ENCODE peak calls at places on chromosomes 4 and X, in five cellular contexts. One of them, this sample, is unnamed.

GRCh38 chrX:16778545-16778944 is 7.7 kb upstream of the TXLNG start:
- DNase-seq in OCI-LY7: no peak
- DNase-seq in heart left ventricle: no peak
- DNase-seq in ovary: no peak
- DNase-seq in Calu3: no peak
- DNase-seq in this sample: no peak

GRCh38 chrX:18931972-18932371 is 51.9 kb downstream of the PHKA2 start:
- DNase-seq in OCI-LY7: peak; percentile 24
- DNase-seq in heart left ventricle: no peak
- DNase-seq in ovary: no peak
- DNase-seq in Calu3: peak; percentile 10
- DNase-seq in this sample: no peak

GRCh38 chr4:53185853-53186590 is 179.8 kb downstream of the SCFD2 start:
- DNase-seq in OCI-LY7: no peak
- DNase-seq in heart left ventricle: no peak
- DNase-seq in ovary: no peak
- DNase-seq in Calu3: no peak
- DNase-seq in this sample: no peak

GRCh38 chr4:6991249-6991648 is 51.9 kb upstream of the TADA2B start:
- DNase-seq in OCI-LY7: no peak
- DNase-seq in heart left ventricle: no peak
- DNase-seq in ovary: no peak
- DNase-seq in Calu3: no peak
- DNase-seq in this sample: no peak

GRCh38 chrX:100976211-100976610 is 6.7 kb downstream of the ARL13A start:
- DNase-seq in OCI-LY7: no peak
- DNase-seq in heart left ventricle: no peak
- DNase-seq in ovary: no peak
- DNase-seq in Calu3: no peak
- DNase-seq in this sample: no peak

GRCh38 chr4:83757121-83757621 is 221.3 kb downstream of the GPAT3 start:
- DNase-seq in OCI-LY7: no peak
- DNase-seq in heart left ventricle: no peak
- DNase-seq in ovary: no peak
- DNase-seq in Calu3: no peak
- DNase-seq in this sample: no peak

GRCh38 chr4:2259541-2260267 is 2.2 kb downstream of the MXD4 start:
- DNase-seq in OCI-LY7: no peak
- DNase-seq in heart left ventricle: peak; percentile 33
- DNase-seq in ovary: no peak
- DNase-seq in Calu3: no peak
- DNase-seq in this sample: no peak

GRCh38 chrX:153521034-153521433 is 3.6 kb downstream of the ATP2B3 start:
- DNase-seq in OCI-LY7: no peak
- DNase-seq in heart left ventricle: no peak
- DNase-seq in ovary: no peak
- DNase-seq in Calu3: no peak
- DNase-seq in this sample: no peak

DNA sequence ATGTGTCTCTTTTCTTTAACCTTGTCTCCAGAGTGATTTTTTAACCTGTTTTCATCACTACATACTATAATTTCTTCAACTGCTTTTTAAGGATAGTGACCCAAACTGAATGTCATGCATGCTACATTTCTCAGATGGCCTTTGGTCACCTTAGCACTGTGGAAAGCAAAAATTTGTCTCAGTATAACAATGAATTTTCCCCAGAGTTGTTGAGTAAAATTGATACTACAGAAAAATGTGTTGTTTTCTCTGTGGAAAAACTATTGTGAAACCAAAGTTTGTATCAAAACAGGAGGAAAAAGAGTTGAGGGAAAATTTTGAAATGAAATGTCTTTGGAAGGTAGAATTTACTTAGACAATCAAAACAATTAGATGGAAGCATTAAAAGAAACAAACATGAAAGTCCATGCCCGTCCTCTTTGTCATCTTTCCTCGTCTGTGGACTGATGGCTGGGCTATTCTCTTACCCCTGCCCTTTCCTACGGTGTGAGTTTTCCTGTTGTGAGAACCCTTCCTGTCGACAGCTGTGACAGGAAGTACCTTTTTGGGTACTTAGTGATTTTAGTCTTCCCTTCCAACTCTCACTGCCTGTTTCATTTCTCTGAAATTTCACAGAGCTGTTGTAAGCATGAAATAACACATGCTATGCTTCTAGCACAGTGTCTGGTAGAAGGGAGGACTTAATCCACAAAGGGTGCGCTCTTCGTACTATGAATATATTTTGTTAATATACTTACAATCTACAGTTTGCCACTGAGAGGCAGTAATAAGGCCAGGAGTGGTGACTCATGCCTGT is 50.8 kb downstream of the LRP2BP start:
- DNase-seq in OCI-LY7: peak; percentile 51
- DNase-seq in heart left ventricle: no peak
- DNase-seq in ovary: no peak
- DNase-seq in Calu3: no peak
- DNase-seq in this sample: no peak
- TF ChIP-seq CTCF in OCI-LY7: peak; percentile 27
- TF ChIP-seq CTCF in heart left ventricle: no peak
- TF ChIP-seq CTCF in ovary: no peak
- TF ChIP-seq CTCF in Calu3: no peak
- TF ChIP-seq CTCF in this sample: no peak

DNA sequence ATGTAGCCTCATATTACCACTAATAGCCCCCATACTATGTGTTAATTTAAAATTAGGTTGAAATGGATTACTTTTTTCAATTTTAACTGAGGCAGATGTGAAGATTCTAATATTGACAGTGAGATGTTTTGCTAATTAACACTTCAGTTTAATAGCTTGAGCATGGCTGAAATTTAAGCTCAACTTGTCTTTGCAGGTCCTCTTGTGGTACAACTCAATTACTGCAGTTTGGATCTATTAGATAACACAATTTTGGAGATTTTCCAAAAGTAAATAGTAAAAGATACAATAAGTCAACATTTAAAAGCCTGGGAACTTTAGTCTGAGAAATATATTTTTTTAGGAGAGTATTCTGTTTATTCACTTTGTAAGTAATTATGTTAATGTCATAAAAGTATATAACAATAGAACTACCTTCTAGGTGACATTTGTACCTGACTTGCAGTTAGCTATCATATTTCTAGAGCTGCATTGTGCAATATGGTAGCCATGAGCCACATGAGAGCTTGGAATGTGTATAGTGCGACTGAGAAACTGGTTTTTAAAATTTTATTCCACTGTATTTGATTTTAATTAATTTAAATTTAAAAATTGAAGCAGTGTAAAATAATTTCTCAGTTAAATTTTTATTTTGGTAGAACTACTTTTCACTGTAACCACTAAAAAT is 73.1 kb upstream of the FMR1 start:
- DNase-seq in OCI-LY7: peak; percentile 1
- DNase-seq in heart left ventricle: no peak
- DNase-seq in ovary: no peak
- DNase-seq in Calu3: no peak
- DNase-seq in this sample: no peak
- TF ChIP-seq CTCF in OCI-LY7: peak; percentile 70
- TF ChIP-seq CTCF in heart left ventricle: no peak
- TF ChIP-seq CTCF in ovary: no peak
- TF ChIP-seq CTCF in Calu3: peak; percentile 20
- TF ChIP-seq CTCF in this sample: peak; percentile 31

GRCh38 chr4:88526221-88526815 is 2.7 kb upstream of the PYURF start:
- DNase-seq in OCI-LY7: peak; percentile 33
- DNase-seq in heart left ventricle: no peak
- DNase-seq in ovary: no peak
- DNase-seq in Calu3: peak; percentile 2
- DNase-seq in this sample: no peak
- TF ChIP-seq CTCF in OCI-LY7: peak; percentile 75
- TF ChIP-seq CTCF in heart left ventricle: peak; percentile 20
- TF ChIP-seq CTCF in ovary: no peak
- TF ChIP-seq CTCF in Calu3: no peak
- TF ChIP-seq CTCF in this sample: peak; percentile 28

DNA sequence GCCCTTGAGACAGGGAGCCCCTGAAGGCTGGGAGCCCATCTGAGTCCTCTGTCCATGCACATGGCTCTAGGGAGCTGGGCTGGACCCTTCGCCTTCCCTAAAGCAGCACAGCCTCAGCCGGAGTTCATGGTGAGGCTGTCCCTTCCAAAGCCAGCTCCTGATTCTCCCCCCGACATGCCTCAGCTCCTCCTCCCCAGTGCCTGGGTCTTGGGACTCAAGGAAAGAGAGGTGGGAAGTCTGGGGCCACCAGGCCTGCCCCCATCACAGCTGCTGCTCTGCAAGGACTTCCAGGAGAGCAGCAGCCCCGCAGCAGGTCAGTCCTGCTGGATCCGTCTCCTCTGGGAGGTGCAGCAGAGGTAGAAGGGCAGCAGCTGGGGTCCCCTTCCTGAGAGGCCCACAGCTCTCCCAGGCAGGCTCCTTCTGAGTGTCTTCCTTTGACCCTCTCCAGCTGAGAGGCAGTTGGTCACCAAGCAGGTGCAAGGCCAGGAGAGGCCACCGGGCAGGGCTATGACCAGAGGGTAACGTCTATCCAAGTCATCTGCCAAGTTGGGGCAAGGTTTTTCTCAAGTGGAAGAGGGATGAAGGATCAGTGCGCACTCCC is 90.5 kb downstream of the ADRA2C start:
- DNase-seq in OCI-LY7: no peak
- DNase-seq in heart left ventricle: peak; percentile 15
- DNase-seq in ovary: no peak
- DNase-seq in Calu3: no peak
- DNase-seq in this sample: no peak
- TF ChIP-seq CTCF in OCI-LY7: no peak
- TF ChIP-seq CTCF in heart left ventricle: no peak
- TF ChIP-seq CTCF in ovary: no peak
- TF ChIP-seq CTCF in Calu3: no peak
- TF ChIP-seq CTCF in this sample: no peak

GRCh38 chr4:132332932-132333722 is 816.0 kb upstream of the PCDH10 start:
- DNase-seq in OCI-LY7: peak; percentile 23
- DNase-seq in heart left ventricle: no peak
- DNase-seq in ovary: no peak
- DNase-seq in Calu3: no peak
- DNase-seq in this sample: no peak
- TF ChIP-seq CTCF in OCI-LY7: peak; percentile 76
- TF ChIP-seq CTCF in heart left ventricle: no peak
- TF ChIP-seq CTCF in ovary: no peak
- TF ChIP-seq CTCF in Calu3: no peak
- TF ChIP-seq CTCF in this sample: no peak

GRCh38 chr4:42671431-42672194 is 14.7 kb upstream of the ATP8A1 start:
- DNase-seq in OCI-LY7: peak; percentile 74
- DNase-seq in heart left ventricle: no peak
- DNase-seq in ovary: no peak
- DNase-seq in Calu3: no peak
- DNase-seq in this sample: no peak
- TF ChIP-seq CTCF in OCI-LY7: peak; percentile 32
- TF ChIP-seq CTCF in heart left ventricle: no peak
- TF ChIP-seq CTCF in ovary: no peak
- TF ChIP-seq CTCF in Calu3: no peak
- TF ChIP-seq CTCF in this sample: no peak

GRCh38 chrX:107729558-107730297 is 45.9 kb downstream of the TSC22D3 start:
- DNase-seq in OCI-LY7: no peak
- DNase-seq in heart left ventricle: peak; percentile 78
- DNase-seq in ovary: peak; percentile 69
- DNase-seq in Calu3: peak; percentile 21
- DNase-seq in this sample: no peak
- TF ChIP-seq CTCF in OCI-LY7: no peak
- TF ChIP-seq CTCF in heart left ventricle: no peak
- TF ChIP-seq CTCF in ovary: no peak
- TF ChIP-seq CTCF in Calu3: no peak
- TF ChIP-seq CTCF in this sample: no peak

This sample was measured in CD14-positive monocyte.